ENCODE peak calls at places on chromosomes 6 and 20, in four cellular contexts. D is AG10803, N is MM.1S, V is endothelial cell. X is an unnamed sample.

GRCh38 chr20:38275815-38276550 is 15.4 kb upstream of the KIAA1755 start:
- DNase-seq in D (peak), N (no peak), V (no peak), X (no peak)

GRCh38 chr20:57265649-57266250 is 691 bp downstream of the BMP7 start:
- DNase-seq in D (no peak), N (no peak), V (peak), X (no peak)

GRCh38 chr6:52925919-52926792 is 16.7 kb upstream of the GSTA3 start:
- DNase-seq in D (no peak), N (no peak), V (no peak), X (no peak)

GRCh38 chr6:87391334-87391733 is 16.4 kb upstream of the CFAP206 start:
- DNase-seq in D (peak), N (peak), V (peak), X (no peak)

GRCh38 chr6:7112741-7113313 is 5.1 kb downstream of the RREB1 start:
- DNase-seq in D (no peak), N (no peak), V (no peak), X (no peak)

GRCh38 chr6:32168350-32168749 is 4.0 kb downstream of the EGFL8 start:
- DNase-seq in D (no peak), N (no peak), V (no peak), X (no peak)

GRCh38 chr20:57476073-57476526 is 48.8 kb downstream of the CTCFL start:
- DNase-seq in D (no peak), N (peak), V (no peak), X (no peak)

GRCh38 chr6:162964703-162965140 is 236.9 kb downstream of the PACRG start:
- DNase-seq in D (peak), N (no peak), V (no peak), X (peak)

GRCh38 chr6:139588076-139588639 is 213.7 kb upstream of the CITED2 start:
- DNase-seq in D (no peak), N (no peak), V (no peak), X (no peak)

GRCh38 chr20:49701916-49702315 is 11.8 kb downstream of the B4GALT5 start:
- DNase-seq in D (no peak), N (no peak), V (no peak), X (no peak)

GRCh38 chr6:136031982-136032381 is 180.5 kb downstream of the PDE7B start:
- DNase-seq in D (peak), N (no peak), V (peak), X (no peak)

GRCh38 chr6:37160922-37161778 is 8.8 kb upstream of the PIM1 start:
- DNase-seq in D (peak), N (no peak), V (no peak), X (no peak)

GRCh38 chr20:53278555-53278954 is 306.4 kb downstream of the TSHZ2 start:
- DNase-seq in D (no peak), N (no peak), V (no peak), X (no peak)

GRCh38 chr20:21251278-21251677 is 51.9 kb upstream of the XRN2 start:
- DNase-seq in D (peak), N (no peak), V (no peak), X (no peak)

GRCh38 chr6:143940011-143940597 is 68.0 kb downstream of the PLAGL1 start:
- DNase-seq in D (peak), N (peak), V (peak), X (no peak)

GRCh38 chr6:39016831-39017230 is 31.8 kb upstream of the GLP1R start:
- DNase-seq in D (no peak), N (no peak), V (no peak), X (no peak)

GRCh38 chr6:72956272-72956671 is 269.0 kb downstream of the KHDC1L start:
- DNase-seq in D (no peak), N (no peak), V (no peak), X (no peak)

GRCh38 chr6:119353696-119354095 is 4.1 kb upstream of the MAN1A1 start:
- DNase-seq in D (no peak), N (no peak), V (no peak), X (no peak)

GRCh38 chr6:73460044-73460443 is 1.5 kb upstream of the MTO1 start:
- DNase-seq in D (no peak), N (no peak), V (no peak), X (no peak)

GRCh38 chr20:64049060-64049886 is at the start of gene SOX18:
- DNase-seq in D (no peak), N (no peak), V (peak), X (no peak)

GRCh38 chr20:21302645-21303060 is 478 bp upstream of the XRN2 start:
- DNase-seq in D (no peak), N (no peak), V (no peak), X (no peak)

GRCh38 chr20:11429168-11429567 is 488.5 kb upstream of the BTBD3 start:
- DNase-seq in D (no peak), N (no peak), V (no peak), X (no peak)

GRCh38 chr6:153131037-153131981 is at the start of gene RGS17:
- DNase-seq in D (peak), N (peak), V (peak), X (no peak)

GRCh38 chr20:38286586-38287502 is 17.1 kb upstream of the BPI start:
- DNase-seq in D (no peak), N (no peak), V (no peak), X (no peak)

GRCh38 chr20:54041336-54041735 is 29.1 kb downstream of the BCAS1 start:
- DNase-seq in D (no peak), N (no peak), V (no peak), X (no peak)

GRCh38 chr20:17533396-17533795 is 2.2 kb upstream of the BFSP1 start:
- DNase-seq in D (peak), N (peak), V (no peak), X (no peak)

GRCh38 chr20:40080059-40080652 is 608.9 kb downstream of the MAFB start:
- DNase-seq in D (no peak), N (no peak), V (no peak), X (no peak)

GRCh38 chr20:50562262-50562701 is 52.1 kb downstream of the PTPN1 start:
- DNase-seq in D (no peak), N (no peak), V (no peak), X (no peak)

GRCh38 chr6:5695260-5696245 is 311.2 kb downstream of the NRN1 start:
- DNase-seq in D (peak), N (no peak), V (no peak), X (peak)

GRCh38 chr6:136793348-136793747 is 1.1 kb upstream of the MAP3K5 start:
- DNase-seq in D (no peak), N (peak), V (no peak), X (no peak)

GRCh38 chr6:52697903-52698302 is 27.0 kb downstream of the TMEM14A start:
- DNase-seq in D (no peak), N (no peak), V (no peak), X (no peak)

GRCh38 chr6:110296151-110297028 is 61.8 kb downstream of the METTL24 start:
- DNase-seq in D (no peak), N (no peak), V (no peak), X (no peak)

GRCh38 chr6:143806282-143807102 is 36.6 kb upstream of the LTV1 start:
- DNase-seq in D (peak), N (no peak), V (no peak), X (peak)

GRCh38 chr6:125220712-125221111 is 67.1 kb downstream of the TPD52L1 start:
- DNase-seq in D (peak), N (no peak), V (peak), X (no peak)
- TF ChIP-seq CTCF in D (peak), N (no peak), V (no peak), X (no peak)

GRCh38 chr6:3776881-3777507 is 25.5 kb upstream of the PXDC1 start:
- DNase-seq in D (no peak), N (no peak), V (peak), X (no peak)
- TF ChIP-seq CTCF in D (no peak), N (no peak), V (no peak), X (peak)

DNA sequence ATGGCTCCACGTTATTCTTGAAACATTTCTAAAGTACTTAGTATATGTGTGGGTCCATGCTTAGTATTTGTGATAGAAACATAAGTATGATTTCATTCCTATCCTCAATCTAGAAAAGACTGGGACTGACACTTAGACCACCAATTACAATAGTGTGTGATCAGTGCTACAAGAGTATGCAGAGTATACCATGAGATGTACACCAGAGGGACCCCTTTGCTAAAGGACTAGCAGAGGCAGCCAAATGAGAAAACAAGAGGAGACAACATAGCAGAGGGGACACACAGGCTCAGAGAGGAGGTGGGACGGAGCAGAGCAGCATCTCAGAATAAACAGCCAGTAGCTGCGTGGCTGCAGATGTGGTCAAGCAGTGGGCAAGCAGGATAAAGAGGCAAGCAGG is 21.0 kb downstream of the RMND1 start:
- DNase-seq in D (no peak), N (no peak), V (no peak), X (no peak)
- TF ChIP-seq CTCF in D (no peak), N (no peak), V (no peak), X (peak)

DNA sequence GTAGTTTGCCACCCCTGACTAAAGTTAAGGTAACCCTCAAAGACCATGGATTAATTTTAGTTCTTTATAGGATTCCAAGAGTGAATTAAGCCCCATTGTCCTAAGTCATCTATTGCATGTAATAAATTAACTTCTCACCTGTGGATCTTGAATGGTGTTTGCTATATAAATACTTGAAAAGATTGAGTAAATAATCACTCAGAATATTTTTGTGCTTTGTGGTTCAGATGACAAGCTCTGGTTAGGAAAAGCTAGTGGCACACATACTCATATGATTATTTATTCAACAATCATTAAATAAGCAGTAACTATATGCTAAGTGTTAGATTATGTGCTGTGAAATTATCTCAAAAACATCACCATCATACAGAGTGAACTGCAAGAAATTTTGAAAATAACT is 203.2 kb downstream of the OGFRL1 start:
- DNase-seq in D (no peak), N (no peak), V (no peak), X (no peak)
- TF ChIP-seq CTCF in D (no peak), N (no peak), V (no peak), X (no peak)